ENCODE peak calls at places on chromosomes 11 and 22, in six cellular contexts. A is SK-N-SH, B is H1, Q is A549, V is K562, Z is HCT116. Y is an unnamed sample.

GRCh38 chr11:64687204-64687603 is 35.8 kb downstream of the NRXN2 start:
- DNase-seq in A (no peak), B (no peak), Q (no peak), V (no peak), Z (no peak), Y (no peak)

GRCh38 chr11:61707574-61707973 is 27.4 kb downstream of the DAGLA start:
- DNase-seq in A (no peak), B (no peak), Q (no peak), V (no peak), Z (no peak), Y (no peak)

GRCh38 chr11:88666364-88666763 is 328.8 kb upstream of the CTSC start:
- DNase-seq in A (no peak), B (no peak), Q (no peak), V (no peak), Z (no peak), Y (no peak)

GRCh38 chr22:20636945-20637344 is 129.5 kb downstream of the MED15 start:
- DNase-seq in A (no peak), B (no peak), Q (no peak), V (no peak), Z (no peak), Y (no peak)

GRCh38 chr11:64649304-64649703 is 58.3 kb downstream of the SLC22A12 start:
- DNase-seq in A (peak; percentile 71), B (peak; percentile 78), Q (peak; percentile 48), V (peak; percentile 70), Z (peak; percentile 24), Y (peak; percentile 76)

GRCh38 chr22:35349704-35350538 is 31.0 kb upstream of the HMOX1 start:
- DNase-seq in A (peak; percentile 60), B (no peak), Q (no peak), V (no peak), Z (no peak), Y (no peak)

GRCh38 chr11:17738350-17739207 is 4.0 kb downstream of the KCNC1 start:
- DNase-seq in A (no peak), B (peak; percentile 65), Q (no peak), V (peak; percentile 30), Z (no peak), Y (no peak)

GRCh38 chr11:77322926-77323590 is 21.6 kb upstream of the GDPD4 start:
- DNase-seq in A (no peak), B (no peak), Q (no peak), V (no peak), Z (no peak), Y (no peak)

GRCh38 chr11:109267293-109268095 is 154.5 kb upstream of the C11orf87 start:
- DNase-seq in A (no peak), B (no peak), Q (no peak), V (no peak), Z (no peak), Y (peak; percentile 37)

GRCh38 chr11:70764356-70764905 is 366.1 kb downstream of the CTTN start:
- DNase-seq in A (no peak), B (no peak), Q (no peak), V (no peak), Z (no peak), Y (no peak)

GRCh38 chr11:108496643-108497256 is 1.4 kb downstream of the POGLUT3 start:
- DNase-seq in A (no peak), B (no peak), Q (no peak), V (peak; percentile 38), Z (no peak), Y (peak; percentile 10)

GRCh38 chr11:45332486-45332934 is 46.4 kb upstream of the SYT13 start:
- DNase-seq in A (peak; percentile 81), B (peak; percentile 68), Q (peak; percentile 64), V (peak; percentile 74), Z (peak; percentile 29), Y (peak; percentile 56)

GRCh38 chr11:1502971-1503707 is 16.6 kb upstream of the MOB2 start:
- DNase-seq in A (peak; percentile 84), B (no peak), Q (no peak), V (no peak), Z (no peak), Y (no peak)

GRCh38 chr11:13249992-13250391 is 27.6 kb upstream of the BMAL1 start:
- DNase-seq in A (no peak), B (no peak), Q (no peak), V (no peak), Z (no peak), Y (no peak)

GRCh38 chr11:27653990-27654758 is 46.1 kb downstream of the BDNF start:
- DNase-seq in A (peak; percentile 65), B (no peak), Q (no peak), V (no peak), Z (no peak), Y (no peak)

GRCh38 chr11:70416881-70417280 is 18.6 kb downstream of the CTTN start:
- DNase-seq in A (no peak), B (no peak), Q (no peak), V (no peak), Z (no peak), Y (no peak)

GRCh38 chr22:16783930-16784354 is 41.3 kb downstream of the XKR3 start:
- DNase-seq in A (peak; percentile 9), B (peak; percentile 51), Q (peak; percentile 4), V (peak; percentile 70), Z (peak; percentile 8), Y (peak; percentile 18)

GRCh38 chr11:85626496-85626895 is 648 bp downstream of the DLG2 start:
- DNase-seq in A (no peak), B (no peak), Q (no peak), V (no peak), Z (no peak), Y (no peak)

GRCh38 chr22:48574776-48575566 is 1252.7 kb downstream of the BRD1 start:
- DNase-seq in A (peak; percentile 85), B (peak; percentile 85), Q (peak; percentile 79), V (no peak), Z (no peak), Y (no peak)

GRCh38 chr11:76030973-76031590 is 175.2 kb downstream of the WNT11 start:
- DNase-seq in A (no peak), B (no peak), Q (no peak), V (no peak), Z (no peak), Y (peak; percentile 53)

GRCh38 chr22:46377566-46378498 is 42.3 kb downstream of the TRMU start:
- DNase-seq in A (no peak), B (peak; percentile 73), Q (peak; percentile 92), V (peak; percentile 40), Z (peak; percentile 66), Y (no peak)

GRCh38 chr11:118098996-118099837 is 12.5 kb upstream of the SMIM35 start:
- DNase-seq in A (no peak), B (peak; percentile 57), Q (no peak), V (no peak), Z (no peak), Y (no peak)

DNA sequence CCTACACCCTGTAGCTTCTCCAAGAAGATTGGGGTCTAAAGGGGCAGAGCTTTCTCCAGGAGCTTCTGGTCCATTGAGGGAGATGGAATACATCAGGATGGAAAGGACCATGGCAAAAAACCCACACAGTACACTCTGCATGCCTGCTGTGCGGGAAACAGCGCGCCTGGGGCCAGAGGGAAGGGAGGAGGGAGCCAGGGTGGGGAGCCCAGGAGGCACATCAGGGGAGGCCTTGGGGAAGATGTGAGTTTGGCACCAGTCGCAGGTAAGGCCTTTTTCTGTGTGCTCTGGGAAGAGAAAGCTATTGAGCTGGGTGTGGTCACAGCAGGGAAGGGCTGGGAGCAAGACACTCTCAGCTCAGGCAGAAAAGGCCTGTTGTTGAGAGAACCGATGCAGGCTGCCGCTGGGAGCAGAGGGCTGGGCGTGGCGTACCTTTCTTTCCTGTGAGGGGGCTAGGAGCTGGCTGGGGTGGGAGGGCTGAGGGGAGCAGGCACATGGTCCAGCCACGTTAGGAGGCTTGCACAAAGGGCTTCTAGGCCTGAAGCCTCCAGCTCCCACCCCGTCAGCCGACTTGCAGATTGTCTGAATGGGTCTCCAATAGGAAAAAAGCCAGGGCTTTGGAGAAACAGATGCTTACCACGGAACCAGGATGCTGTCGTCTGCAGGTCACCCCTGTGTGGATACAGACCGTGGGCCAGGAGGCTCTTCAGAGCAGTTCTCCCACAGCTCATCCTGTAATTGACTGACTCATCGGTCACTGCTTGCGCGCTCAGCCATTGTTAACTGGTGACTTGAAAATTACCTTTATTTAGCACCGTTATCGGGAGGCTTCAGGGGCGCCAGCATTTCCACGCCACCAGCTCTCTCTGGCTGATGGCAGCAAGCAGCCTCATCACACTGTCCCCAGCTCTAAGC is 237.3 kb downstream of the ST3GAL4 start:
- DNase-seq in A (no peak), B (no peak), Q (no peak), V (no peak), Z (no peak), Y (no peak)
- TF ChIP-seq MAX in A (no peak), B (no peak), Q (no peak), V (no peak), Z (no peak), Y (no peak)

GRCh38 chr22:26214466-26214865 is 45.2 kb downstream of the SEZ6L start:
- DNase-seq in A (no peak), B (no peak), Q (no peak), V (no peak), Z (no peak), Y (no peak)

GRCh38 chr22:26210390-26210789 is 41.1 kb downstream of the SEZ6L start:
- DNase-seq in A (no peak), B (no peak), Q (no peak), V (no peak), Z (no peak), Y (no peak)

GRCh38 chr22:26215766-26216165 is 46.5 kb downstream of the SEZ6L start:
- DNase-seq in A (no peak), B (no peak), Q (no peak), V (no peak), Z (no peak), Y (no peak)

DNA sequence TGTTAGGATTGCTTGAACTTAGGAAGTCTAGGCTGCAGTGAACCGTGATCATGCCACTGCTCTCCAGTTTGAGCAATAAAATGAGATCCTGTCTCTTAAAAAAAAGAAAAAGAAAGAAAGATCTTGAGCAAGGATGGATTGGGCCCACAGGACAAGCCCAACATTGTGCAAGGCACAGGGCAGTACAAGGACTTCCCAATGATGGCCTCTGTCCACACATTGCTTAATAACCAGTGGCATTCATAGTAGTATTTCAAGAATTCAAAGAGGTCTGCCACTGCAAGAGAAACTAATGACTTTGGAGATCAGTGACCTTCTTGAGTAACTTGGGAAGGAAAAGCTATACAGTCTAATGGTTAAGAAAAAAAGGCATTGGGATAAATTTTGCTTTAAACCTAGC is 44.6 kb downstream of the SEZ6L start:
- DNase-seq in A (no peak), B (no peak), Q (no peak), V (no peak), Z (no peak), Y (no peak)
- TF ChIP-seq MAX in A (no peak), B (no peak), Q (no peak), V (no peak), Z (no peak), Y (no peak)

DNA sequence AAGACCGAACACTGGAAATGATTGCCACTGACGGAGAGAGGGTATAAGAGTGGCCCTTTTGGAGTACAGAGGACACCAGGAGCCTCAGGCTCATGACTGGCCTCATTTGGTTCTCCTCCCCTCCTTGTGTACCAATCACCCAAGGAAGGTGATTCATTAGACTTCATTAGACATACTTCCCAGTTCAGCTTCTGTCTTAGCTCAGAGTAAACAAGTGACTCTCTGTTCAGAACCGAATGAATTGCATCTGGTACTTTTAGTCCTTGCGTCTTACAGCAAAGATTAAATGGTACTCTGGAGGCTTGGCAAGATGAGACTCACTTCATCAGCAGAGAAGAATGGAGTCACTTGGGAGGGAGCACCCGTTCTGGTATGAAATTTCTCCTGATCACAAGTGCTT is 75.2 kb downstream of the ZNRF3 start:
- DNase-seq in A (no peak), B (no peak), Q (no peak), V (no peak), Z (no peak), Y (no peak)
- TF ChIP-seq MAX in A (no peak), B (no peak), Q (no peak), V (no peak), Z (no peak), Y (no peak)

GRCh38 chr11:93846411-93846810 is 4.0 kb downstream of the VSTM5 start:
- DNase-seq in A (no peak), B (no peak), Q (no peak), V (no peak), Z (no peak), Y (no peak)
- TF ChIP-seq MAX in A (no peak), B (no peak), Q (no peak), V (no peak), Z (no peak), Y (no peak)